ENCODE peak calls at places on chromosomes 1 and 21, in nine cellular contexts. F is body of pancreas, G is neural progenitor cell, C is RWPE1, L is astrocyte of the spinal cord, K is brain microvascular endothelial cell, N is HFF-Myc, T is colonic mucosa, I is WTC11. R is an unnamed sample.

GRCh38 chr1:23895082-23895481 is 18.1 kb downstream of the CNR2 start:
- DNase-seq in F (no peak), G (no peak), C (no peak), L (no peak), K (no peak), N (no peak), T (no peak), I (no peak), R (no peak)

GRCh38 chr1:192763756-192764155 is 45.1 kb upstream of the RGS2 start:
- DNase-seq in F (no peak), G (no peak), C (no peak), L (peak), K (peak), N (no peak), T (no peak), I (no peak), R (peak)

GRCh38 chr1:208179850-208180416 is 64.3 kb downstream of the PLXNA2 start:
- DNase-seq in F (no peak), G (no peak), C (no peak), L (no peak), K (no peak), N (no peak), T (no peak), I (no peak), R (no peak)

GRCh38 chr1:223653015-223653414 is 12.5 kb downstream of the CAPN8 start:
- DNase-seq in F (no peak), G (peak), C (no peak), L (no peak), K (no peak), N (no peak), T (no peak), I (no peak), R (no peak)

GRCh38 chr21:17139696-17140095 is 373.1 kb upstream of the CXADR start:
- DNase-seq in F (no peak), G (no peak), C (no peak), L (no peak), K (no peak), N (no peak), T (no peak), I (no peak), R (no peak)

GRCh38 chr1:226481133-226481532 is 67.4 kb upstream of the STUM start:
- DNase-seq in F (no peak), G (no peak), C (no peak), L (no peak), K (no peak), N (no peak), T (no peak), I (no peak), R (no peak)

GRCh38 chr21:27371065-27371464 is 404.2 kb upstream of the ADAMTS5 start:
- DNase-seq in F (no peak), G (no peak), C (no peak), L (no peak), K (no peak), N (no peak), T (no peak), I (no peak), R (no peak)

GRCh38 chr1:5551274-5551966 is 440.8 kb downstream of the NPHP4 start:
- DNase-seq in F (peak), G (no peak), C (no peak), L (no peak), K (no peak), N (peak), T (peak), I (no peak), R (no peak)

GRCh38 chr1:217188280-217189235 is 442.3 kb downstream of the GPATCH2 start:
- DNase-seq in F (no peak), G (no peak), C (no peak), L (peak), K (no peak), N (no peak), T (no peak), I (no peak), R (no peak)

GRCh38 chr1:246149543-246149942 is 357.5 kb downstream of the SMYD3 start:
- DNase-seq in F (no peak), G (no peak), C (no peak), L (no peak), K (no peak), N (no peak), T (no peak), I (no peak), R (no peak)

GRCh38 chr1:246136477-246136876 is 370.6 kb downstream of the SMYD3 start:
- DNase-seq in F (no peak), G (no peak), C (no peak), L (no peak), K (no peak), N (no peak), T (no peak), I (no peak), R (no peak)

GRCh38 chr1:204353213-204353910 is 6.4 kb downstream of the PLEKHA6 start:
- DNase-seq in F (no peak), G (no peak), C (no peak), L (no peak), K (no peak), N (no peak), T (no peak), I (no peak), R (no peak)

GRCh38 chr21:42118901-42119300 is 47.8 kb downstream of the UMODL1 start:
- DNase-seq in F (no peak), G (no peak), C (no peak), L (no peak), K (no peak), N (no peak), T (no peak), I (no peak), R (no peak)

GRCh38 chr1:23810818-23811420 is 10.4 kb upstream of the GALE start:
- DNase-seq in F (peak), G (peak), C (no peak), L (no peak), K (no peak), N (no peak), T (peak), I (peak), R (no peak)

GRCh38 chr1:25565188-25565591 is 21.8 kb downstream of the LDLRAP1 start:
- DNase-seq in F (no peak), G (no peak), C (no peak), L (peak), K (peak), N (no peak), T (no peak), I (no peak), R (no peak)

GRCh38 chr1:197269053-197269452 is 1.0 kb downstream of the CRB1 start:
- DNase-seq in F (no peak), G (peak), C (no peak), L (no peak), K (no peak), N (no peak), T (no peak), I (no peak), R (no peak)

GRCh38 chr1:86705633-86705985 is 1.2 kb downstream of the SH3GLB1 start:
- DNase-seq in F (peak), G (no peak), C (no peak), L (no peak), K (no peak), N (no peak), T (no peak), I (no peak), R (no peak)

GRCh38 chr21:38384675-38385074 is 113.6 kb downstream of the ERG start:
- DNase-seq in F (peak), G (peak), C (no peak), L (no peak), K (no peak), N (no peak), T (no peak), I (no peak), R (no peak)

GRCh38 chr1:245197911-245198379 is 43.2 kb downstream of the KIF26B start:
- DNase-seq in F (peak), G (no peak), C (no peak), L (peak), K (peak), N (peak), T (no peak), I (no peak), R (peak)

GRCh38 chr1:17097787-17098186 is 21.5 kb downstream of the PADI2 start:
- DNase-seq in F (no peak), G (no peak), C (no peak), L (no peak), K (no peak), N (no peak), T (peak), I (no peak), R (no peak)

GRCh38 chr1:35120458-35121133 is 41.4 kb downstream of the ZMYM1 start:
- DNase-seq in F (no peak), G (no peak), C (no peak), L (no peak), K (no peak), N (no peak), T (no peak), I (peak), R (no peak)

GRCh38 chr21:29671728-29672127 is 268.1 kb downstream of the GRIK1 start:
- DNase-seq in F (no peak), G (no peak), C (no peak), L (no peak), K (no peak), N (no peak), T (no peak), I (no peak), R (no peak)
- TF ChIP-seq CTCF in F (no peak), G (peak), C (no peak), L (no peak), K (peak), N (no peak), T (no peak), I (no peak), R (peak)

GRCh38 chr1:7862211-7863060 is 9.6 kb upstream of the UTS2 start:
- DNase-seq in F (no peak), G (no peak), C (no peak), L (no peak), K (no peak), N (no peak), T (no peak), I (no peak), R (no peak)

GRCh38 chr1:7857951-7858350 is 5.1 kb upstream of the UTS2 start:
- DNase-seq in F (no peak), G (no peak), C (no peak), L (no peak), K (no peak), N (no peak), T (no peak), I (no peak), R (no peak)

GRCh38 chr1:7861452-7861851 is 8.6 kb upstream of the UTS2 start:
- DNase-seq in F (no peak), G (no peak), C (no peak), L (no peak), K (no peak), N (no peak), T (no peak), I (no peak), R (no peak)

GRCh38 chr1:7859406-7859805 is 6.5 kb upstream of the UTS2 start:
- DNase-seq in F (no peak), G (no peak), C (no peak), L (no peak), K (no peak), N (no peak), T (no peak), I (no peak), R (no peak)

GRCh38 chr1:7860130-7860529 is 7.3 kb upstream of the UTS2 start:
- DNase-seq in F (no peak), G (no peak), C (no peak), L (no peak), K (no peak), N (no peak), T (no peak), I (no peak), R (no peak)
- TF ChIP-seq CTCF in F (no peak), G (no peak), C (no peak), L (no peak), K (no peak), N (no peak), T (no peak), I (no peak), R (no peak)

GRCh38 chr1:151858886-151859665 is 5.6 kb upstream of the THEM5 start:
- DNase-seq in F (no peak), G (no peak), C (no peak), L (no peak), K (no peak), N (no peak), T (no peak), I (no peak), R (no peak)

GRCh38 chr1:151860504-151861187 is 7.1 kb upstream of the THEM5 start:
- DNase-seq in F (no peak), G (no peak), C (no peak), L (no peak), K (no peak), N (no peak), T (no peak), I (peak), R (no peak)

GRCh38 chr1:151862604-151863003 is 9.1 kb upstream of the THEM5 start:
- DNase-seq in F (no peak), G (no peak), C (no peak), L (no peak), K (no peak), N (no peak), T (no peak), I (no peak), R (no peak)

GRCh38 chr1:151858030-151858746 is 4.7 kb upstream of the THEM5 start:
- DNase-seq in F (no peak), G (no peak), C (peak), L (no peak), K (no peak), N (no peak), T (no peak), I (no peak), R (peak)

DNA sequence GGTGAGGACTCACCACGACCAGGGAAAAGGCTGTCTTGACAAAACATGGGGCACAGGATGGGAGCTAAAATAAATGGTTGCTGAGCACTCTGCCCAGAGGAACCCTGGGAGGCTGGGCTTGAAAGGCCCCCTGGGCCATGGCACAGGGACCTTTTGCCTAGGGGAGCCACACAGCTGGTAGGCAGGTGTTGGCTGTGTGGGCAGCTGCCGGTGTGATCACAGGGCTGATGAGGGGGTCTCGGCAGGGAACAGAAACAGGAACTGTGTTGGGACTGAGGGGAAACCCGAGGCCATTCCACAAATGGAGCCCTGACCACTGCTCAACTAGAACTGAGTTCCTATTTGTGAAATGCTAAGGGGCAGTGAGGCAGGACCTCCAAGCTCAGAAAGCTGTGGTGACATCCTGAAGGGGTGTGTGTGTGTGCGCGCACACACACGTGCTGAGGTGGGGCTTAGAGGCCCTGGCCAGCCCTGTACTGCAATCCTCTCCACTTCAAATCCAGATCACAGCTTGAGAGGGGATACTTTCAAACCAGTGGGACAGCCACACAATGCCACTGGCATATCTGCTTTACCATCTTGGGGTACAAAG is 6.4 kb upstream of the THEM5 start:
- DNase-seq in F (no peak), G (no peak), C (no peak), L (no peak), K (no peak), N (no peak), T (no peak), I (no peak), R (no peak)
- TF ChIP-seq CTCF in F (no peak), G (no peak), C (no peak), L (no peak), K (no peak), N (no peak), T (no peak), I (no peak), R (no peak)

GRCh38 chr1:156136970-156137483 is 16.4 kb upstream of the SEMA4A start:
- DNase-seq in F (no peak), G (no peak), C (no peak), L (no peak), K (no peak), N (no peak), T (no peak), I (peak), R (no peak)
- TF ChIP-seq CTCF in F (no peak), G (peak), C (no peak), L (peak), K (peak), N (peak), T (no peak), I (no peak), R (peak)

GRCh38 chr1:19640363-19641316 is 3.5 kb upstream of the NBL1 start:
- DNase-seq in F (no peak), G (peak), C (peak), L (peak), K (peak), N (no peak), T (peak), I (peak), R (no peak)
- TF ChIP-seq CTCF in F (no peak), G (no peak), C (no peak), L (no peak), K (peak), N (no peak), T (no peak), I (no peak), R (no peak)

DNA sequence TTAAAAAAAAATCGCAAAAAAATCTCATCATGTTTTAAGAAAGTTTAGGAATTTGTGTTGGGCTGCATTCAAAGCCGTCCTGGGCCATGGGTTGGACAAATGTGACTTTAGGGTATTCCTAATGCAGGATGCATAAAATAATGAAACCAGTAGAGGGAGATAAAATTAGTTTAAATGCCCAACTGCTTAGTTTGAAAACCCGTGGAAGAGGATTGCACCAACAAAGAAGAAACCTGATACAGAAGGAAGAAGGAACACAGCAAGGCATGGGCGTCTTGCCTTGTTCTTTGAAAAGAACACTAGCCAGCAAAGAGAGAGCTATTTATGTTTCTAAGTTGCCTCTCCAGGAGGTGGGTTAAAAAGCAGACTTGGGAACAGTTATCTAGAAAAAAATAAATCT is 37.9 kb downstream of the WDR3 start:
- DNase-seq in F (no peak), G (peak), C (peak), L (peak), K (peak), N (peak), T (no peak), I (no peak), R (peak)
- TF ChIP-seq CTCF in F (no peak), G (peak), C (peak), L (peak), K (peak), N (peak), T (no peak), I (no peak), R (peak)

R was measured in HFFc6.